ENCODE peak calls at places on chromosomes 1 and 21, in ten cellular contexts. L is psoas muscle, W is uterus, F is hepatocyte, X is BE2C, K is thoracic aorta, M is A549, D is right lobe of liver, T is NB4, V is kidney. C is an unnamed sample.

GRCh38 chr1:157097692-157098091 is 1.9 kb downstream of the ETV3L start:
- DNase-seq in T (no peak), M (no peak), W (no peak), X (no peak), D (no peak), K (no peak), V (no peak), F (no peak), L (no peak), C (no peak)

GRCh38 chr1:13590486-13590885 is 6.9 kb downstream of the PDPN start:
- DNase-seq in M (no peak), V (no peak), L (no peak), F (no peak), K (no peak), X (no peak), T (no peak), D (no peak), W (no peak), C (no peak)

GRCh38 chr1:100785399-100786082 is 66.0 kb downstream of the VCAM1 start:
- DNase-seq in D (no peak), M (no peak), W (no peak), T (no peak), V (no peak), L (no peak), K (no peak), X (no peak), F (no peak), C (no peak)

GRCh38 chr1:230074270-230074669 is 7.2 kb downstream of the GALNT2 start:
- DNase-seq in F (no peak), W (no peak), T (no peak), V (no peak), X (no peak), D (no peak), L (no peak), K (no peak), M (no peak), C (no peak)

GRCh38 chr1:29133861-29134694 is 10.4 kb upstream of the TMEM200B start:
- DNase-seq in M (no peak), X (no peak), T (peak), W (no peak), F (no peak), K (no peak), V (no peak), L (no peak), D (no peak), C (no peak)

GRCh38 chr1:203197625-203198024 is 11.1 kb upstream of the CHI3L1 start:
- DNase-seq in K (no peak), X (no peak), M (no peak), L (no peak), F (peak), D (no peak), T (peak), V (no peak), W (no peak), C (no peak)

GRCh38 chr21:31781737-31782136 is 49.8 kb upstream of the SCAF4 start:
- DNase-seq in W (no peak), V (no peak), D (no peak), L (peak), F (peak), M (no peak), K (peak), X (peak), T (no peak), C (no peak)

GRCh38 chr1:47411441-47411840 is 4.6 kb upstream of the FOXE3 start:
- DNase-seq in D (no peak), M (no peak), W (no peak), V (no peak), X (no peak), K (no peak), L (no peak), F (no peak), T (peak), C (no peak)

GRCh38 chr1:226123591-226124471 is 61.3 kb downstream of the H3-3A start:
- DNase-seq in V (peak), M (no peak), D (peak), F (no peak), W (no peak), T (no peak), L (no peak), X (no peak), K (no peak), C (no peak)

GRCh38 chr1:10796029-10796944 is at the start of gene CASZ1:
- DNase-seq in F (peak), W (peak), K (peak), M (peak), V (peak), X (peak), L (peak), T (peak), D (peak), C (no peak)

GRCh38 chr1:226482196-226482595 is 66.4 kb upstream of the STUM start:
- DNase-seq in X (no peak), L (no peak), K (no peak), V (no peak), D (no peak), W (no peak), M (no peak), T (no peak), F (no peak), C (no peak)

GRCh38 chr1:12407050-12407961 is 177.5 kb downstream of the VPS13D start:
- DNase-seq in K (no peak), V (no peak), L (no peak), T (peak), X (no peak), W (peak), F (peak), D (no peak), M (peak), C (peak)

GRCh38 chr1:115710859-115711624 is 57.5 kb downstream of the CASQ2 start:
- DNase-seq in M (no peak), L (no peak), T (no peak), W (no peak), F (peak), X (no peak), D (no peak), V (no peak), K (no peak), C (no peak)

GRCh38 chr1:162740755-162741154 is 49.7 kb upstream of the HSD17B7 start:
- DNase-seq in W (no peak), F (no peak), T (no peak), D (peak), M (no peak), L (no peak), K (no peak), V (no peak), X (no peak), C (no peak)

GRCh38 chr1:18556364-18556763 is 74.3 kb upstream of the PAX7 start:
- DNase-seq in X (no peak), K (no peak), D (no peak), F (no peak), T (no peak), M (peak), W (no peak), L (no peak), V (no peak), C (peak)

DNA sequence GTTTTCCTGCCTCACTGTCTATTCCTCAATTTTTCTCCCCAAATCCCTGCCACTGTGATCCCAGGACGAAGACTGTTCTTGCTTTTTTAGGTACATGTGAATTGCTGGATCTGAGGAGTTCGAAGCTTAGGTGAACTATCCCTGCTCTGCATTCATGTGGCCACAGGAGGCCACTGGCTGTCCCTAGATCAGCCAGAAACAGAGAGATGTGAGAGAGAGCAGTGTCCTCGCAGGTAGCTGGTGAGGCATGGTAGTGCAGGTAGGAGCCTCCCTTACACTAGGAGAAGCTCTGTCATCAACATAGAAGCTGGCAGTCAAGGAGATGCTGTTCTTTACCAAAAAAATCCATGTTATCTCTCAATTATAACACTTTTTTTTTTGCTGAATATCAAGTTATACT is 71.5 kb downstream of the USP24 start:
- DNase-seq in L (no peak), M (no peak), W (no peak), F (peak), T (peak), V (no peak), X (no peak), K (no peak), D (no peak), C (peak)
- TF ChIP-seq CTCF in L (no peak), M (no peak), W (no peak), F (peak), T (no peak), V (no peak), X (peak), K (no peak), D (peak), C (peak)

GRCh38 chr1:39971138-39971537 is 16.2 kb downstream of the MFSD2A start:
- DNase-seq in F (no peak), V (no peak), M (no peak), K (no peak), W (no peak), T (no peak), X (no peak), D (no peak), L (no peak), C (no peak)
- H3K4me3 ChIP-seq in F (no peak), V (no peak), M (no peak), K (no peak), W (no peak), T (no peak), X (no peak), D (no peak), L (no peak), C (no peak)

DNA sequence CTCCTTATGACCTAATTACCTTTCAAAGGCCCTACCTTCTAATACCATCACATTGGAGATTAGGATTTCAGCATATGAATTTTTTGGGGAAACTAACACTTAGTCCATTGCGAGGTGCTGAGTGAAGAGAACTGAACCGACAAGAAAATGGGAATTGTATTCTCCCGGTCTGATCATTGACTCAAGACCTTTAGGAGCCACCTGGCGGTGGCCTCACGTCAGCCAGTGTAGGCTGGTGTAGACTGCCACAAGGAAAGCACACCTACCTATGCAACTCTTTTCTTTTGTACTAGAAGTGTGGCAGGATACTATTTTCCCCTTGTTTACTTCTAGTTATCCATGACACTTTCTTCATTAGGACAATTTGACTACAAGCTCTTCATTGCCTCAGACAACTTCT is 333.5 kb upstream of the B3GALT2 start:
- DNase-seq in F (no peak), X (no peak), V (no peak), M (no peak), K (no peak), D (no peak), T (no peak), L (no peak), W (no peak), C (no peak)
- TF ChIP-seq CTCF in F (no peak), X (no peak), V (no peak), M (no peak), K (no peak), D (no peak), T (no peak), L (no peak), W (no peak), C (no peak)

DNA sequence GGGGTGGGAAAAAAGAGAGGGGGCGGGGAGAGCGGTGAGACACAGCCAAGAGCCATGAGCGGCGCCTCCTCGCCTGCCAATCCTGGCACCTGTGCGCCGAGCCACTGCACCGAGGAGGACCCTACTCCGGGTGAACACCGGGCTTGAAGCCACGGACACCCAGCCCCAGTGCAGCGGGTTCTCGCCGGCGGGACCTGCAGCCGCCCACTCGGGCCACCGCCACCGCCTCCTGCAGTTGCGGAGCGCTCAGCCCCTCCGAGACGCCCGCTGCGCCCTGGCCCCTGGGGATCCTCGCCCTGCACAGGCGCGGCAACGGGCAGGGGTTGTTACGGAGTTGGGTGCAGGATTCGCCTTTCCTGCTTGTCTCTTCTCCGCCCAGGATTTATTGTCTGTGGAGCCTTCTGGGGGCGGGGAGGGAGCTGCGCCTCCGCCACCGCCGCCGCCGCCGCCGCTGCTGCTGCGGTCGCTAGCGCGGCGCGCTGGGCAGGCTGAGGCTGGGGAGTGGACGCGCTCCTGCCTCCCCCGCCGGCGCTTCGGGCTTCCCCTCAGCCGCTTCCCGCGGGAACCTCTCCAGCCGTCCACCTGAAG is at the start of gene LRRC7:
- DNase-seq in X (peak), L (no peak), K (no peak), D (no peak), W (no peak), F (peak), V (peak), T (no peak), M (no peak), C (no peak)
- H3K4me3 ChIP-seq in X (peak), L (peak), K (peak), D (peak), W (peak), F (peak), V (peak), T (no peak), M (peak), C (peak)

GRCh38 chr1:59076612-59077011 is 220.3 kb upstream of the FGGY start:
- DNase-seq in M (no peak), T (peak), D (no peak), V (no peak), F (no peak), L (no peak), X (no peak), W (no peak), K (no peak), C (no peak)
- TF ChIP-seq CTCF in M (peak), T (no peak), D (peak), V (no peak), F (peak), L (peak), X (peak), W (peak), K (peak), C (no peak)

GRCh38 chr1:109622103-109622892 is 2.7 kb downstream of the AMPD2 start:
- DNase-seq in F (no peak), K (no peak), L (no peak), T (no peak), M (no peak), D (no peak), V (no peak), X (no peak), W (no peak), C (no peak)
- H3K4me3 ChIP-seq in F (no peak), K (no peak), L (no peak), T (peak), M (no peak), D (peak), V (peak), X (peak), W (no peak), C (no peak)

GRCh38 chr1:191176131-191176530 is 698.5 kb upstream of the BRINP3 start:
- DNase-seq in T (no peak), F (no peak), V (no peak), L (no peak), X (no peak), K (no peak), D (no peak), W (no peak), M (no peak), C (no peak)

GRCh38 chr1:191174298-191174697 is 696.6 kb upstream of the BRINP3 start:
- DNase-seq in T (peak), X (no peak), F (no peak), W (no peak), D (no peak), M (no peak), V (no peak), K (no peak), L (no peak), C (peak)
- TF ChIP-seq CTCF in T (no peak), X (no peak), F (no peak), W (no peak), D (no peak), M (no peak), V (no peak), K (no peak), L (no peak), C (no peak)

GRCh38 chr1:53166912-53167311 is 24.5 kb upstream of the SLC1A7 start:
- DNase-seq in X (no peak), V (no peak), W (no peak), T (no peak), D (no peak), L (no peak), M (no peak), K (no peak), F (no peak), C (no peak)
- H3K4me3 ChIP-seq in X (no peak), V (no peak), W (no peak), T (no peak), D (no peak), L (no peak), M (no peak), K (no peak), F (no peak), C (no peak)

GRCh38 chr1:215793210-215793609 is 226.1 kb downstream of the KCTD3 start:
- DNase-seq in T (peak), D (no peak), W (no peak), K (no peak), F (no peak), M (peak), X (no peak), L (no peak), V (no peak), C (peak)
- TF ChIP-seq CTCF in T (peak), D (peak), W (no peak), K (no peak), F (peak), M (peak), X (peak), L (no peak), V (no peak), C (peak)